ENCODE peak calls at places on chromosomes 12 and 14, in seven cellular contexts. W is mesenchymal stem cell; D is small intestine; T is CD8-positive, alpha-beta T cell; P is K562; K is cardiac muscle cell; O is CD8-positive, alpha-beta memory T cell. Y is an unnamed sample. For H3K27me3, the result is how much of the 10 kb centered on the place peaks cover.

GRCh38 chr14:32606297-32606696 is 277.2 kb downstream of the AKAP6 start:
- DNase-seq in O (no peak), D (no peak), P (no peak), W (no peak), K (peak), T (no peak), Y (no peak)

GRCh38 chr12:1281683-1282366 is 290.8 kb downstream of the ERC1 start:
- DNase-seq in T (no peak), P (no peak), K (peak), D (no peak), O (no peak), W (peak), Y (peak)

GRCh38 chr12:29552324-29552927 is 54.9 kb upstream of the OVCH1 start:
- DNase-seq in W (peak), P (peak), K (peak), O (peak), T (peak), D (peak), Y (peak)

GRCh38 chr12:96493101-96493500 is 3.7 kb downstream of the CFAP54 start:
- DNase-seq in D (no peak), T (no peak), P (no peak), W (peak), K (peak), O (no peak), Y (no peak)

GRCh38 chr14:103508930-103509329 is 13.7 kb downstream of the CKB start:
- DNase-seq in O (no peak), K (no peak), P (no peak), W (no peak), T (no peak), D (no peak), Y (no peak)

GRCh38 chr12:26369588-26369987 is 174.2 kb downstream of the SSPN start:
- DNase-seq in O (no peak), P (peak), D (no peak), T (no peak), W (peak), K (peak), Y (peak)

GRCh38 chr12:110546339-110546738 is 36.8 kb downstream of the PPTC7 start:
- DNase-seq in K (peak), W (peak), D (no peak), T (no peak), P (no peak), O (no peak), Y (peak)

GRCh38 chr14:61616524-61617185 is 78.7 kb upstream of the HIF1A start:
- DNase-seq in P (no peak), W (peak), D (no peak), T (no peak), K (peak), O (no peak), Y (peak)

GRCh38 chr12:105032703-105033357 is 46.7 kb downstream of the NOPCHAP1 start:
- DNase-seq in D (no peak), W (no peak), T (no peak), K (no peak), P (no peak), O (no peak), Y (no peak)

GRCh38 chr12:130571734-130572133 is 144.4 kb downstream of the RIMBP2 start:
- DNase-seq in T (no peak), K (no peak), O (no peak), P (no peak), W (no peak), D (no peak), Y (no peak)

GRCh38 chr14:95495538-95496025 is 20.9 kb downstream of the SYNE3 start:
- DNase-seq in P (no peak), O (no peak), D (no peak), T (no peak), W (no peak), K (no peak), Y (no peak)

GRCh38 chr14:60349663-60350365 is 100.8 kb downstream of the PPM1A start:
- DNase-seq in W (peak), T (no peak), O (peak), D (peak), P (peak), K (peak), Y (no peak)

GRCh38 chr12:93204896-93205295 is 172.8 kb upstream of the NUDT4 start:
- DNase-seq in D (no peak), K (no peak), O (no peak), T (no peak), P (no peak), W (no peak), Y (no peak)

GRCh38 chr12:106246891-106247730 is 709 bp downstream of the CKAP4 start:
- DNase-seq in O (peak), K (peak), P (peak), D (peak), T (peak), W (peak), Y (peak)

GRCh38 chr12:101490286-101490920 is 15.3 kb downstream of the SPIC start:
- DNase-seq in O (no peak), K (peak), P (no peak), T (no peak), W (peak), D (peak), Y (no peak)

GRCh38 chr12:124228050-124228711 is 66.7 kb upstream of the RFLNA start:
- DNase-seq in P (no peak), O (no peak), K (no peak), W (no peak), T (no peak), D (no peak), Y (no peak)

GRCh38 chr12:32884962-32885361 is 11.6 kb downstream of the PKP2 start:
- DNase-seq in W (no peak), K (no peak), P (no peak), O (no peak), D (no peak), T (no peak), Y (no peak)

GRCh38 chr14:68692916-68693771 is 99.7 kb downstream of the ZFP36L1 start:
- DNase-seq in T (no peak), W (peak), K (peak), O (no peak), P (no peak), D (no peak), Y (no peak)

GRCh38 chr14:90795744-90796143 is 20.5 kb downstream of the TTC7B start:
- DNase-seq in O (no peak), D (no peak), P (no peak), K (peak), T (no peak), W (peak), Y (peak)

GRCh38 chr14:81147140-81147897 is 73.4 kb downstream of the GTF2A1 start:
- DNase-seq in D (no peak), P (no peak), O (no peak), W (no peak), T (no peak), K (no peak), Y (no peak)

GRCh38 chr12:12379831-12380730 is 23.2 kb downstream of the BORCS5 start:
- DNase-seq in T (no peak), O (peak), W (no peak), K (peak), P (no peak), D (peak), Y (no peak)

GRCh38 chr12:7460375-7461259 is 16.7 kb upstream of the CD163L1 start:
- DNase-seq in O (peak), P (peak), W (peak), K (peak), D (peak), T (peak), Y (peak)

GRCh38 chr12:100987552-100988277 is 193.1 kb downstream of the ANO4 start:
- DNase-seq in T (no peak), P (peak), D (peak), W (peak), K (peak), O (no peak), Y (peak)

GRCh38 chr12:52566847-52567291 is 6.8 kb downstream of the KRT74 start:
- DNase-seq in O (peak), T (peak), K (peak), P (peak), W (no peak), D (no peak), Y (no peak)

GRCh38 chr12:93018610-93019009 is 89.5 kb upstream of the EEA1 start:
- DNase-seq in K (no peak), O (no peak), P (no peak), W (no peak), T (no peak), D (peak), Y (no peak)

GRCh38 chr12:58378038-58378437 is 436.7 kb downstream of the ATP23 start:
- DNase-seq in T (no peak), K (peak), O (no peak), D (no peak), W (no peak), P (no peak), Y (peak)

GRCh38 chr12:28258998-28259397 is 68.7 kb downstream of the CCDC91 start:
- DNase-seq in W (no peak), P (no peak), D (no peak), K (no peak), O (no peak), T (no peak), Y (no peak)

GRCh38 chr14:39122330-39123138 is 8.4 kb downstream of the GEMIN2 start:
- DNase-seq in W (no peak), K (no peak), D (no peak), P (no peak), O (no peak), T (no peak), Y (no peak)

DNA sequence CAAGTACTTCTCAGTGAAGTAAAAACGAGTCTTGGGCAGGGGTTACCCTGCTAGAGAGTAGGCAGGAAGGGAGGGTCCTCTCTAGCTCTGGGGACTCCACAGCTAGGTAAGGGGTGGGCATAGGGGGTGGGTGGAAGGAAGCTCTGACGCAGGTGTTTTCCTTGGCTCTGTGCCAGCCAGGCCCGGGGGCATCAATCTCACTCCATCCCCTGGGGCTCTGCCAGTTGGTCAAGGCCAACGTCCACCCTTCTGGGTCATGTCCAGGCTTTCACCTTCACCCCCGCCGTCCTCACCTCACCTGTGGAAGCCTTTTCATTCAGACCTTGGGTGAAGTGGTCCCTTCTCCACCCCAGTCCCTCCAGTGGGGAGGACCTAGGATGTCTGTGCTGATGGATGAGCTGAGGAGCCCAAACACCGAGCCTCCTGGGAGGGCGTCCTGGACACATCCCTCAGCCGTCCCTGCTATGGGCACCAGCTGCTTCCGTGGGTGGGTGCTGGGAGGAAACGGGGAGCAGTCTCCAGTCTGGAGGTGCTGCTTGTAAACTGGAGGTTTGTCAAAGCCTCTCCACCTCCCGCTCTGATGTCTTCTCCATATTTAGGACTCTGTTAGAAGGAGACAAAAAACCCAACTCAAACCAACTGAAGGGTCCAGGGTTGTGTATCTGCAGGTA is 71.5 kb upstream of the SFSWAP start:
- DNase-seq in K (no peak), T (no peak), D (no peak), O (no peak), P (no peak), W (no peak), Y (no peak)
- H3K27me3 ChIP-seq in K (under half), T (under half), D (under half), O (under half), P (under half), W (under half), Y (under half)

GRCh38 chr12:53744730-53745129 is 7.0 kb downstream of the CISTR start:
- DNase-seq in W (no peak), P (no peak), O (no peak), T (no peak), K (no peak), D (no peak), Y (no peak)
- H3K27me3 ChIP-seq in W (half or more), P (half or more), O (half or more), T (under half), K (half or more), D (under half), Y (under half)

DNA sequence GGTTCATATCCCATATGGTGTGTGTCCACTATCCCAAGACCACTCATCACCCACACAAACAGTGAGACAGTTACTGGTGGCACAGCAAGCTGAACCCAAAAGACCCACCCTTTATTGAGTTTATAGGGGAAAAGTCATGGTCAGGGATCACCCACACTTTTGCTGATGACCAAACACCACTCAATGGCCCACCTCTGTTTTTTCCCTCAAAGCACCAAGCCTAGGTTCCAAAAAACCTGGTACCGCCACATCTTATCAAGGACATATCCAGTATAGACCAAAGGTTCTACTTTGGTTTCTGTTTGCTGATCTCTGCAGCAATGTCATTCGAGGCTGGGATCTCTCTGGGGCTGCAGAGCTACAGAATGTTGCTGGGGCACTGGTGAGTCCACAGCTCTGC is 19.7 kb upstream of the OR6S1 start:
- DNase-seq in P (no peak), O (no peak), D (no peak), W (no peak), K (no peak), T (no peak), Y (no peak)
- H3K27me3 ChIP-seq in P (under half), O (under half), D (under half), W (half or more), K (half or more), T (under half), Y (under half)

GRCh38 chr14:37588667-37588955 is 6.4 kb downstream of the FOXA1 start:
- DNase-seq in K (no peak), P (no peak), O (no peak), T (no peak), W (peak), D (no peak), Y (no peak)
- H3K27me3 ChIP-seq in K (half or more), P (under half), O (under half), T (under half), W (half or more), D (under half), Y (under half)

DNA sequence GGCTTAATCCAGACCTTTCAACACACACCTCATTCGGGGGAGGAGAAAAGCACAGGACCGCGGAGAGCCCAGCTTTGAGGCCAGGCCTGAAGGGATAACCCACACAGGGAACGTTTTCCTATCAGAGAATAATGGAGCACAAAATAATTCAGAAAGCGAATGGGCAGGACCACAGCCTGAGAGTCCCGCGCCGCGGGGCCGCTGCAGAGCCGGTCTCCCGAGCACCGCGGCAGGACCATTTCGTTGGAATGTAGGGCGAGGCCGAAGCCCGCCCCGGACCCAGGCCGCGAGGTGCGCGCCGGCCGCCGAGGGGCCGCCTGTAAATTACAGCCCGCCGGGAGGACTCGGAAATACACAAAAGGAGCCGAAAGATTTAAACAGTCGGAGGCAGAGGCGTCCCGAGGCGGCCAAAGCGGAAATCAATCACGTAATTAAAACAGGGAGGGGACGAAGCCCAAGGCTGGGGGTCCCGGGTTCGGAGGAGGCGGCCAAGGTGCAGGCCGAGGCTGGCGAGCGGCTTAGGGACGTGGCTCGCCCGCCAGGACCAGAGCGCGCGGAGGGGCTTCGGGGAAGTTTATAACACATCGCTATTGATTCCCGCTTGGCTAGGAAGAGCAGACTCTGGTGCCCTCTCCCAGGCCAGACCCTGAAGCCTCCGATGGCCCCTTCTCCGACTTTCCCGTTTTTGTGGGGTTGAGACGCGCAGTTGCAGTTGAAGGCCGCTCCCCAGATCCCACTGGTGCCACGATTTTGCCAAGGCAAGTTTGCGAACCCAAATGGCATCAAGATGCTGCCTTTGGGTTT is 6.3 kb upstream of the HOXC4 start:
- DNase-seq in P (no peak), O (no peak), W (no peak), T (no peak), K (no peak), D (no peak), Y (no peak)
- H3K27me3 ChIP-seq in P (half or more), O (half or more), W (under half), T (half or more), K (half or more), D (under half), Y (under half)